ENCODE peak calls at places on chromosomes 13 and 19, in six cellular contexts. One of them, this sample, is unnamed. For H3K4me1, the result is how much of the 10 kb centered on the place peaks cover.

GRCh38 chr19:14325134-14325533 is 56.1 kb upstream of the ADGRE5 start:
- DNase-seq in mucosa of descending colon: no peak
- DNase-seq in BE2C: no peak
- DNase-seq in neural progenitor cell: no peak
- DNase-seq in upper lobe of left lung: no peak
- DNase-seq in H1: no peak
- DNase-seq in this sample: no peak

GRCh38 chr13:29362849-29363604 is 232.5 kb downstream of the SLC7A1 start:
- DNase-seq in mucosa of descending colon: no peak
- DNase-seq in BE2C: peak
- DNase-seq in neural progenitor cell: peak
- DNase-seq in upper lobe of left lung: peak
- DNase-seq in H1: peak
- DNase-seq in this sample: peak

GRCh38 chr19:8109455-8109854 is 39.9 kb downstream of the FBN3 start:
- DNase-seq in mucosa of descending colon: peak
- DNase-seq in BE2C: no peak
- DNase-seq in neural progenitor cell: no peak
- DNase-seq in upper lobe of left lung: no peak
- DNase-seq in H1: no peak
- DNase-seq in this sample: no peak

GRCh38 chr13:43134896-43135295 is 111.5 kb downstream of the DNAJC15 start:
- DNase-seq in mucosa of descending colon: no peak
- DNase-seq in BE2C: no peak
- DNase-seq in neural progenitor cell: no peak
- DNase-seq in upper lobe of left lung: no peak
- DNase-seq in H1: no peak
- DNase-seq in this sample: no peak

GRCh38 chr13:75458696-75459422 is 23.1 kb downstream of the TBC1D4 start:
- DNase-seq in mucosa of descending colon: peak
- DNase-seq in BE2C: peak
- DNase-seq in neural progenitor cell: peak
- DNase-seq in upper lobe of left lung: peak
- DNase-seq in H1: no peak
- DNase-seq in this sample: no peak

GRCh38 chr13:113974304-113975281 is 717 bp upstream of the C13orf46 start:
- DNase-seq in mucosa of descending colon: peak
- DNase-seq in BE2C: peak
- DNase-seq in neural progenitor cell: no peak
- DNase-seq in upper lobe of left lung: no peak
- DNase-seq in H1: no peak
- DNase-seq in this sample: no peak

GRCh38 chr19:47190167-47190727 is 40.8 kb downstream of the BBC3 start:
- DNase-seq in mucosa of descending colon: peak
- DNase-seq in BE2C: no peak
- DNase-seq in neural progenitor cell: no peak
- DNase-seq in upper lobe of left lung: peak
- DNase-seq in H1: no peak
- DNase-seq in this sample: peak

GRCh38 chr13:75452564-75452963 is 29.4 kb downstream of the TBC1D4 start:
- DNase-seq in mucosa of descending colon: no peak
- DNase-seq in BE2C: no peak
- DNase-seq in neural progenitor cell: no peak
- DNase-seq in upper lobe of left lung: no peak
- DNase-seq in H1: no peak
- DNase-seq in this sample: no peak

GRCh38 chr13:99864627-99864990 is 107.0 kb downstream of the ZIC5 start:
- DNase-seq in mucosa of descending colon: no peak
- DNase-seq in BE2C: no peak
- DNase-seq in neural progenitor cell: no peak
- DNase-seq in upper lobe of left lung: no peak
- DNase-seq in H1: no peak
- DNase-seq in this sample: no peak

GRCh38 chr19:30171795-30172642 is 200.2 kb upstream of the ZNF536 start:
- DNase-seq in mucosa of descending colon: no peak
- DNase-seq in BE2C: no peak
- DNase-seq in neural progenitor cell: no peak
- DNase-seq in upper lobe of left lung: no peak
- DNase-seq in H1: no peak
- DNase-seq in this sample: no peak

GRCh38 chr13:49563513-49563912 is 21.8 kb downstream of the RCBTB1 start:
- DNase-seq in mucosa of descending colon: no peak
- DNase-seq in BE2C: no peak
- DNase-seq in neural progenitor cell: no peak
- DNase-seq in upper lobe of left lung: no peak
- DNase-seq in H1: no peak
- DNase-seq in this sample: no peak

GRCh38 chr13:34863360-34864135 is 78.5 kb upstream of the NBEA start:
- DNase-seq in mucosa of descending colon: no peak
- DNase-seq in BE2C: no peak
- DNase-seq in neural progenitor cell: no peak
- DNase-seq in upper lobe of left lung: no peak
- DNase-seq in H1: no peak
- DNase-seq in this sample: peak

GRCh38 chr13:99993660-99994455 is 12.3 kb downstream of the ZIC2 start:
- DNase-seq in mucosa of descending colon: no peak
- DNase-seq in BE2C: no peak
- DNase-seq in neural progenitor cell: peak
- DNase-seq in upper lobe of left lung: no peak
- DNase-seq in H1: peak
- DNase-seq in this sample: no peak

GRCh38 chr19:14072535-14073231 is at the start of gene MISP3:
- DNase-seq in mucosa of descending colon: peak
- DNase-seq in BE2C: peak
- DNase-seq in neural progenitor cell: peak
- DNase-seq in upper lobe of left lung: peak
- DNase-seq in H1: no peak
- DNase-seq in this sample: peak

GRCh38 chr13:91745962-91746361 is 347.5 kb downstream of the GPC5 start:
- DNase-seq in mucosa of descending colon: no peak
- DNase-seq in BE2C: peak
- DNase-seq in neural progenitor cell: no peak
- DNase-seq in upper lobe of left lung: no peak
- DNase-seq in H1: no peak
- DNase-seq in this sample: no peak

GRCh38 chr13:41284512-41285288 is 21.3 kb upstream of the MTRF1 start:
- DNase-seq in mucosa of descending colon: no peak
- DNase-seq in BE2C: no peak
- DNase-seq in neural progenitor cell: no peak
- DNase-seq in upper lobe of left lung: no peak
- DNase-seq in H1: no peak
- DNase-seq in this sample: no peak

GRCh38 chr13:48506092-48506701 is 26.7 kb downstream of the RCBTB2 start:
- DNase-seq in mucosa of descending colon: no peak
- DNase-seq in BE2C: peak
- DNase-seq in neural progenitor cell: no peak
- DNase-seq in upper lobe of left lung: no peak
- DNase-seq in H1: no peak
- DNase-seq in this sample: no peak

GRCh38 chr19:8361921-8362793 is 1.8 kb upstream of the ANGPTL4 start:
- DNase-seq in mucosa of descending colon: peak
- DNase-seq in BE2C: peak
- DNase-seq in neural progenitor cell: no peak
- DNase-seq in upper lobe of left lung: peak
- DNase-seq in H1: no peak
- DNase-seq in this sample: no peak

GRCh38 chr13:71417205-71417604 is 449.8 kb downstream of the DACH1 start:
- DNase-seq in mucosa of descending colon: no peak
- DNase-seq in BE2C: no peak
- DNase-seq in neural progenitor cell: no peak
- DNase-seq in upper lobe of left lung: no peak
- DNase-seq in H1: no peak
- DNase-seq in this sample: no peak

GRCh38 chr13:95924389-95924994 is 128.7 kb downstream of the UGGT2 start:
- DNase-seq in mucosa of descending colon: no peak
- DNase-seq in BE2C: no peak
- DNase-seq in neural progenitor cell: no peak
- DNase-seq in upper lobe of left lung: no peak
- DNase-seq in H1: no peak
- DNase-seq in this sample: peak

GRCh38 chr19:13938361-13939027 is at the start of gene PODNL1:
- DNase-seq in mucosa of descending colon: no peak
- DNase-seq in BE2C: no peak
- DNase-seq in neural progenitor cell: peak
- DNase-seq in upper lobe of left lung: no peak
- DNase-seq in H1: no peak
- DNase-seq in this sample: no peak

GRCh38 chr19:34589730-34590129 is 87.2 kb downstream of the SCGB2B2 start:
- DNase-seq in mucosa of descending colon: no peak
- DNase-seq in BE2C: no peak
- DNase-seq in neural progenitor cell: no peak
- DNase-seq in upper lobe of left lung: no peak
- DNase-seq in H1: no peak
- DNase-seq in this sample: no peak

GRCh38 chr19:9615828-9616227 is 5.2 kb downstream of the ZNF561 start:
- DNase-seq in mucosa of descending colon: no peak
- DNase-seq in BE2C: no peak
- DNase-seq in neural progenitor cell: no peak
- DNase-seq in upper lobe of left lung: no peak
- DNase-seq in H1: no peak
- DNase-seq in this sample: no peak

GRCh38 chr13:95154441-95154886 is 146.8 kb downstream of the ABCC4 start:
- DNase-seq in mucosa of descending colon: no peak
- DNase-seq in BE2C: no peak
- DNase-seq in neural progenitor cell: no peak
- DNase-seq in upper lobe of left lung: no peak
- DNase-seq in H1: no peak
- DNase-seq in this sample: no peak

GRCh38 chr13:110554227-110554836 is 7.2 kb downstream of the RAB20 start:
- DNase-seq in mucosa of descending colon: no peak
- DNase-seq in BE2C: no peak
- DNase-seq in neural progenitor cell: no peak
- DNase-seq in upper lobe of left lung: peak
- DNase-seq in H1: no peak
- DNase-seq in this sample: no peak

GRCh38 chr13:76025392-76025791 is 389.3 kb downstream of the LMO7 start:
- DNase-seq in mucosa of descending colon: no peak
- DNase-seq in BE2C: no peak
- DNase-seq in neural progenitor cell: no peak
- DNase-seq in upper lobe of left lung: no peak
- DNase-seq in H1: no peak
- DNase-seq in this sample: no peak

DNA sequence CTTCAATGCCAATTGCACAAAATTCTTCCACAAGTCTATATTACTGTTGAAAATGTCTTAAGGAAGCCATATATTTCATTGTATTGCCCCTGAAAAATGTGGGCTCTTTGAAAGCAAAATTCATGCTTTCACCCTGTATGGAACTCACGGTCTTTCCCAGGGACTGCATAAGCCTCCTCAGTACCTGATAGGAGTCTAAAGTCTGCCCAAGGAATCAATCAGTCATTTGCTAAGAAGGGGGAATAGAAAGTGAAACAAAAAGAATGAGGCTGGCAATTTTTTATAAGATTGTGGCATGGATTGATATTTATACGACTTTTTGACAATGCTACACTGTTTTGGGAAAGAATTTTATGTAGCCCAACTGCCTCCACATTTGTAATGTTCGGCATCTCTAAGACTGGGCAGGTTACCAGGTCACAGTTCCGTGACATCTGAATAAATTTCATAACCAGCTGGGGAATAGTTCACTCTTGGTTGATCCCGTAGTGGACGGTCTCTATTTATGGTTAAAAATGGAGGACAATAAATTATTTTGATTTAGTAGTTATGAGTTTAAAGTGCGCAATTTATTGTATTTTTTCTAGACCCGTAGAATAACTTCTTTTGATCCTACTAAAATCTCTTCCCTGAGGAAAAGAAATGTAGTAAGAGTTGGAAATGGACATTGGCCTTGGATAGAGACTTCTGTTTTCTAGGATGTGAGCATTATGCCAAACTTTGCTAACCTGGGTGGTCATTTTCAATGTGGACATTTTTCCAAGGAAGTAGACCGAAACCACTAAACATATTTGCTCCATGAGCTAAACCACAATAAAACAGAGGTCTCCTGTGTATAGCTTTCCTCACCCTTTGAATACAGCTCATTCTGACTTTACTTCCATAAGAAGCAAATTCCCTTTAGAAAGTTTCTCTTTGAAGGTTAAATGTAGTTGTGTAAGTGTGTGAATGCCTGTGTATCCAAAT is 1585.3 kb downstream of the EFNB2 start:
- DNase-seq in mucosa of descending colon: no peak
- DNase-seq in BE2C: no peak
- DNase-seq in neural progenitor cell: no peak
- DNase-seq in upper lobe of left lung: no peak
- DNase-seq in H1: no peak
- DNase-seq in this sample: no peak
- TF ChIP-seq CTCF in mucosa of descending colon: no peak
- TF ChIP-seq CTCF in BE2C: no peak
- TF ChIP-seq CTCF in neural progenitor cell: no peak
- TF ChIP-seq CTCF in upper lobe of left lung: no peak
- TF ChIP-seq CTCF in H1: no peak
- TF ChIP-seq CTCF in this sample: no peak

GRCh38 chr19:33405491-33406461 is 32.3 kb downstream of the CEBPG start:
- DNase-seq in mucosa of descending colon: peak
- DNase-seq in BE2C: peak
- DNase-seq in neural progenitor cell: no peak
- DNase-seq in upper lobe of left lung: no peak
- DNase-seq in H1: no peak
- DNase-seq in this sample: peak
- H3K4me1 ChIP-seq in mucosa of descending colon: under half
- H3K4me1 ChIP-seq in BE2C: under half
- H3K4me1 ChIP-seq in neural progenitor cell: under half
- H3K4me1 ChIP-seq in upper lobe of left lung: under half
- H3K4me1 ChIP-seq in H1: under half
- H3K4me1 ChIP-seq in this sample: under half

DNA sequence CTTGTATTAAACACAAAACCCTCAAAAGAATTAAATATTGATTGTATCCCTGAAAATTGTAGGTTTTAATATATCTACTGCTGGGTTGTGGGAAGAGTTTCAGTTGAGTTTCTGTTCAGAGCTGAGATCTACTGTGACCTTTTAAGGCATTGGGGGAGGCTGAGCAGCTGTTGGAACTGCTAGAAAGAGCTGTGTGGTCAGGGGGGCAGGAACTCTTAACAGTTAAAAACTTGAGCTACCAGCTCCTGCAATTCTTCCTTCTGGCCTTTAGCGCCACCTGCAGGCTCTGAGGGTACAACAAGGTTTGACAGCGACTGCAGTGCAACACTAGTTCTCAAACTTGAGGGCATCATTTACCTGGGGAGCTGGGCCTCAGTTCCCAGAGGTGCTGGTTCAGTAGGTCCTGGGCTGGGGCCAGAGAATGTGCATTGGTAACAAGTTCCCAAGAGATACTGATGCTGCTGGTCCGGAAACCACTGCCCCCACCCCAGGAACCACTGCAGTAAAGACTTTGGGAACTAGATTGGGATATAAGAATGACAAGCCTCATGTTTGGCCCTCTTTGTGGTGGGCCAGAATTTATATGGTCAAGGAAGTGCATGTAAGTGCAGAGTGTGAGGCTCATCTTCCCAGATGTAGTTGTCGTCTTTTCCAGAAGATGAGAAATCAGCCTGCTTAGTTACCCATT is 2.5 kb downstream of the RNASEH2B start:
- DNase-seq in mucosa of descending colon: peak
- DNase-seq in BE2C: peak
- DNase-seq in neural progenitor cell: peak
- DNase-seq in upper lobe of left lung: peak
- DNase-seq in H1: peak
- DNase-seq in this sample: peak
- H3K4me3 ChIP-seq in mucosa of descending colon: no peak
- H3K4me3 ChIP-seq in BE2C: no peak
- H3K4me3 ChIP-seq in neural progenitor cell: no peak
- H3K4me3 ChIP-seq in upper lobe of left lung: no peak
- H3K4me3 ChIP-seq in H1: no peak
- H3K4me3 ChIP-seq in this sample: no peak

GRCh38 chr13:44967656-44968451 is 21.4 kb downstream of the NUFIP1 start:
- DNase-seq in mucosa of descending colon: no peak
- DNase-seq in BE2C: no peak
- DNase-seq in neural progenitor cell: no peak
- DNase-seq in upper lobe of left lung: no peak
- DNase-seq in H1: no peak
- DNase-seq in this sample: no peak
- TF ChIP-seq CTCF in mucosa of descending colon: no peak
- TF ChIP-seq CTCF in BE2C: no peak
- TF ChIP-seq CTCF in neural progenitor cell: no peak
- TF ChIP-seq CTCF in upper lobe of left lung: no peak
- TF ChIP-seq CTCF in H1: no peak
- TF ChIP-seq CTCF in this sample: peak